ENCODE peak calls at places on chromosomes 3 and 15, in five cellular contexts. D, X, H, Y and U are unnamed samples.

GRCh38 chr15:93333826-93334225 is 244.8 kb upstream of the RGMA start:
- DNase-seq in D (no peak), X (peak), H (peak), Y (no peak), U (peak)

GRCh38 chr3:99131876-99132275 is 230.4 kb upstream of the DCBLD2 start:
- DNase-seq in D (no peak), X (no peak), H (no peak), Y (no peak), U (peak)

GRCh38 chr3:23778451-23778850 is 27.3 kb upstream of the UBE2E1 start:
- DNase-seq in D (no peak), X (no peak), H (no peak), Y (no peak), U (no peak)

GRCh38 chr15:69074011-69074842 is 59.7 kb downstream of the NOX5 start:
- DNase-seq in D (peak), X (peak), H (peak), Y (peak), U (peak)

GRCh38 chr3:197151562-197151961 is 121.9 kb upstream of the MELTF start:
- DNase-seq in D (peak), X (peak), H (peak), Y (peak), U (peak)

GRCh38 chr3:19959505-19959904 is 12.6 kb downstream of the RAB5A start:
- DNase-seq in D (no peak), X (no peak), H (no peak), Y (no peak), U (no peak)

GRCh38 chr15:45126535-45127158 is 3.0 kb downstream of the DUOXA1 start:
- DNase-seq in D (peak), X (no peak), H (peak), Y (peak), U (peak)

GRCh38 chr3:47475570-47476329 is at the start of gene SCAP:
- DNase-seq in D (peak), X (peak), H (peak), Y (peak), U (peak)

GRCh38 chr15:53072077-53072476 is 281.9 kb upstream of the ONECUT1 start:
- DNase-seq in D (peak), X (no peak), H (peak), Y (peak), U (peak)

GRCh38 chr3:174810256-174810655 is 48.9 kb upstream of the NAALADL2 start:
- DNase-seq in D (no peak), X (no peak), H (no peak), Y (no peak), U (no peak)

GRCh38 chr3:10520118-10520517 is 14.7 kb upstream of the ATP2B2 start:
- DNase-seq in D (no peak), X (no peak), H (no peak), Y (no peak), U (no peak)

GRCh38 chr3:101266566-101266965 is 53.8 kb downstream of the IMPG2 start:
- DNase-seq in D (no peak), X (no peak), H (no peak), Y (no peak), U (no peak)